ENCODE peak calls at places on chromosomes 12 and 14, in six cellular contexts. F is PC-3; I is stimulated activated CD4-positive, alpha-beta T cell treated with anti-CD3 and anti-CD28 coated beads, Interleukin-4, amount 100 ng/mL, for 48 hours; R is astrocyte of the spinal cord; X is SJCRH30; H is natural killer cell treated with Interleukin-12 subunit alpha and Interleukin-12 subunit beta and Interleukin-15 and Interleukin-18, amount 100 ng/mL, for 72 hours. Q is an unnamed sample.

GRCh38 chr14:94471045-94471444 is 5.0 kb downstream of the SERPINA9 start:
- DNase-seq in F (no peak), I (no peak), R (no peak), X (no peak), H (no peak), Q (no peak)

GRCh38 chr12:52794479-52795331 is 1.2 kb downstream of the KRT3 start:
- DNase-seq in F (peak), I (no peak), R (peak), X (no peak), H (no peak), Q (no peak)

GRCh38 chr12:15714256-15714655 is 74.9 kb downstream of the EPS8 start:
- DNase-seq in F (no peak), I (no peak), R (no peak), X (no peak), H (no peak), Q (no peak)

GRCh38 chr12:62848418-62848817 is 86.5 kb downstream of the PPM1H start:
- DNase-seq in F (peak), I (peak), R (peak), X (peak), H (no peak), Q (no peak)

GRCh38 chr14:102819176-102819628 is 42.0 kb downstream of the TRAF3 start:
- DNase-seq in F (no peak), I (peak), R (no peak), X (no peak), H (peak), Q (no peak)

GRCh38 chr12:26976687-26977086 is 37.5 kb downstream of the TM7SF3 start:
- DNase-seq in F (no peak), I (no peak), R (no peak), X (no peak), H (no peak), Q (no peak)

GRCh38 chr12:117680311-117680710 is 288.5 kb downstream of the KSR2 start:
- DNase-seq in F (peak), I (no peak), R (peak), X (no peak), H (no peak), Q (no peak)

GRCh38 chr14:49977126-49977841 is 84.4 kb downstream of the ARF6 start:
- DNase-seq in F (no peak), I (peak), R (no peak), X (no peak), H (no peak), Q (no peak)

GRCh38 chr12:79934309-79935020 is 432 bp downstream of the PPP1R12A start:
- DNase-seq in F (no peak), I (peak), R (no peak), X (peak), H (peak), Q (no peak)

GRCh38 chr14:90302529-90303303 is 29.0 kb downstream of the NRDE2 start:
- DNase-seq in F (no peak), I (no peak), R (no peak), X (no peak), H (no peak), Q (no peak)

GRCh38 chr12:68177562-68177961 is 18.0 kb upstream of the IFNG start:
- DNase-seq in F (no peak), I (no peak), R (no peak), X (no peak), H (no peak), Q (no peak)

GRCh38 chr12:116066381-116067230 is 210.9 kb downstream of the MED13L start:
- DNase-seq in F (peak), I (peak), R (no peak), X (peak), H (peak), Q (no peak)

GRCh38 chr14:22598099-22598895 is at the start of gene ABHD4:
- DNase-seq in F (peak), I (peak), R (peak), X (peak), H (peak), Q (no peak)

GRCh38 chr14:77181603-77182437 is at the start of gene TMEM63C:
- DNase-seq in F (peak), I (peak), R (no peak), X (peak), H (peak), Q (peak)

GRCh38 chr12:6059221-6059620 is 65.2 kb downstream of the VWF start:
- DNase-seq in F (no peak), I (no peak), R (no peak), X (no peak), H (no peak), Q (no peak)